ENCODE peak calls at places on chromosomes 12 and 14, in eight cellular contexts. P, L, G, U, R, M, Z and O are unnamed samples.

GRCh38 chr14:101997429-101998336 is 33.3 kb downstream of the DYNC1H1 start:
- DNase-seq in P (no peak), L (no peak), G (no peak), U (no peak), R (no peak), M (no peak), Z (no peak), O (no peak)

GRCh38 chr14:101986953-101987352 is 22.6 kb downstream of the DYNC1H1 start:
- DNase-seq in P (no peak), L (no peak), G (no peak), U (no peak), R (no peak), M (no peak), Z (no peak), O (no peak)

GRCh38 chr12:28827841-28828240 is 321.2 kb upstream of the FAR2 start:
- DNase-seq in P (no peak), L (no peak), G (no peak), U (no peak), R (peak), M (no peak), Z (no peak), O (no peak)

GRCh38 chr14:86532219-86532618 is 1002.3 kb downstream of the FLRT2 start:
- DNase-seq in P (no peak), L (no peak), G (no peak), U (no peak), R (peak), M (no peak), Z (no peak), O (no peak)

GRCh38 chr12:97877404-97877803 is 414.8 kb downstream of the RMST start:
- DNase-seq in P (no peak), L (no peak), G (no peak), U (no peak), R (no peak), M (no peak), Z (no peak), O (no peak)

GRCh38 chr14:91419044-91419397 is 1.4 kb upstream of the CCDC88C start:
- DNase-seq in P (no peak), L (no peak), G (no peak), U (no peak), R (no peak), M (peak), Z (no peak), O (no peak)

GRCh38 chr14:99537399-99537798 is 56.2 kb downstream of the CCNK start:
- DNase-seq in P (no peak), L (no peak), G (no peak), U (no peak), R (peak), M (peak), Z (no peak), O (peak)

GRCh38 chr14:65286443-65286842 is 126.1 kb upstream of the FUT8 start:
- DNase-seq in P (no peak), L (no peak), G (no peak), U (peak), R (peak), M (no peak), Z (no peak), O (no peak)

GRCh38 chr14:106134901-106135300 is 608.5 kb downstream of the TMEM121 start:
- DNase-seq in P (no peak), L (no peak), G (no peak), U (no peak), R (no peak), M (no peak), Z (no peak), O (no peak)

GRCh38 chr12:70644836-70645235 is 7.6 kb upstream of the PTPRB start:
- DNase-seq in P (no peak), L (no peak), G (no peak), U (no peak), R (no peak), M (no peak), Z (no peak), O (no peak)

GRCh38 chr12:19759229-19759628 is 319.9 kb downstream of the AEBP2 start:
- DNase-seq in P (no peak), L (no peak), G (no peak), U (no peak), R (no peak), M (no peak), Z (no peak), O (no peak)

GRCh38 chr14:83799230-83799629 is 1730.7 kb upstream of the FLRT2 start:
- DNase-seq in P (no peak), L (no peak), G (no peak), U (no peak), R (no peak), M (no peak), Z (no peak), O (no peak)

GRCh38 chr14:56004807-56005579 is 113.2 kb upstream of the PELI2 start:
- DNase-seq in P (peak), L (no peak), G (no peak), U (peak), R (peak), M (peak), Z (no peak), O (peak)

GRCh38 chr14:41986083-41986645 is 379.5 kb downstream of the LRFN5 start:
- DNase-seq in P (no peak), L (no peak), G (no peak), U (no peak), R (no peak), M (no peak), Z (no peak), O (no peak)

GRCh38 chr12:2891240-2892053 is 756 bp downstream of the TULP3 start:
- DNase-seq in P (no peak), L (peak), G (peak), U (peak), R (peak), M (peak), Z (peak), O (peak)

GRCh38 chr14:37864861-37865718 is 269.7 kb downstream of the TTC6 start:
- DNase-seq in P (peak), L (no peak), G (no peak), U (no peak), R (peak), M (no peak), Z (no peak), O (no peak)

GRCh38 chr12:56928262-56928661 is 5.9 kb downstream of the SDR9C7 start:
- DNase-seq in P (no peak), L (no peak), G (no peak), U (no peak), R (no peak), M (no peak), Z (no peak), O (no peak)

GRCh38 chr12:66014818-66015217 is 115.7 kb downstream of the LLPH start:
- DNase-seq in P (peak), L (no peak), G (no peak), U (no peak), R (no peak), M (peak), Z (no peak), O (no peak)

GRCh38 chr12:16622315-16622714 is 16.4 kb upstream of the LMO3 start:
- DNase-seq in P (no peak), L (no peak), G (no peak), U (no peak), R (no peak), M (no peak), Z (no peak), O (no peak)

GRCh38 chr12:126936181-126936851 is 1330.7 kb upstream of the TMEM132C start:
- DNase-seq in P (peak), L (no peak), G (peak), U (no peak), R (no peak), M (no peak), Z (no peak), O (peak)

GRCh38 chr14:97820781-97821180 is 1023.6 kb downstream of the VRK1 start:
- DNase-seq in P (no peak), L (no peak), G (no peak), U (no peak), R (no peak), M (no peak), Z (no peak), O (no peak)

GRCh38 chr14:65637780-65638179 is 225.2 kb downstream of the FUT8 start:
- DNase-seq in P (no peak), L (no peak), G (peak), U (peak), R (no peak), M (no peak), Z (no peak), O (no peak)

GRCh38 chr12:65534105-65534841 is 255.8 kb downstream of the MSRB3 start:
- DNase-seq in P (no peak), L (no peak), G (no peak), U (no peak), R (peak), M (no peak), Z (no peak), O (no peak)

GRCh38 chr12:89070603-89071002 is 281.7 kb downstream of the DUSP6 start:
- DNase-seq in P (no peak), L (no peak), G (no peak), U (no peak), R (no peak), M (no peak), Z (no peak), O (no peak)

GRCh38 chr12:45130881-45131281 is 80.0 kb upstream of the DBX2 start:
- DNase-seq in P (peak), L (no peak), G (peak), U (peak), R (peak), M (peak), Z (peak), O (peak)

GRCh38 chr14:90970167-90970600 is 90.3 kb downstream of the RPS6KA5 start:
- DNase-seq in P (no peak), L (no peak), G (no peak), U (no peak), R (no peak), M (no peak), Z (no peak), O (no peak)

GRCh38 chr14:104676694-104677505 is 12.5 kb upstream of the INF2 start:
- DNase-seq in P (no peak), L (peak), G (no peak), U (peak), R (peak), M (no peak), Z (no peak), O (peak)

GRCh38 chr12:109757671-109758265 is 44.1 kb downstream of the FAM222A start:
- DNase-seq in P (no peak), L (peak), G (no peak), U (no peak), R (no peak), M (no peak), Z (no peak), O (peak)

GRCh38 chr12:23043647-23044046 is 418.7 kb downstream of the ETNK1 start:
- DNase-seq in P (no peak), L (no peak), G (no peak), U (no peak), R (no peak), M (no peak), Z (no peak), O (no peak)

GRCh38 chr12:19971881-19972280 is 396.5 kb upstream of the PDE3A start:
- DNase-seq in P (no peak), L (no peak), G (no peak), U (no peak), R (no peak), M (no peak), Z (no peak), O (no peak)

GRCh38 chr14:44041700-44042099 is 465.4 kb downstream of the FSCB start:
- DNase-seq in P (no peak), L (no peak), G (no peak), U (no peak), R (no peak), M (no peak), Z (no peak), O (no peak)

GRCh38 chr14:73736842-73737241 is 22.7 kb upstream of the PNMA1 start:
- DNase-seq in P (no peak), L (no peak), G (no peak), U (no peak), R (no peak), M (no peak), Z (no peak), O (no peak)

GRCh38 chr12:7241404-7242005 is 52.0 kb downstream of the PEX5 start:
- DNase-seq in P (peak), L (no peak), G (no peak), U (no peak), R (no peak), M (no peak), Z (no peak), O (no peak)